ENCODE peak calls at places on chromosomes 12 and 14, in four cellular contexts. D, A, C and T are unnamed samples.

GRCh38 chr14:85466678-85467077 is 63.3 kb upstream of the FLRT2 start:
- DNase-seq in D (no peak), C (no peak), A (no peak), T (no peak)

GRCh38 chr12:64323476-64324225 is 66.9 kb downstream of the C12orf56 start:
- DNase-seq in C (no peak), D (no peak), A (no peak), T (no peak)

GRCh38 chr12:114476159-114476558 is 70.2 kb upstream of the TBX5 start:
- DNase-seq in D (no peak), A (no peak), C (peak; percentile 40), T (peak; percentile 44)

GRCh38 chr12:1662761-1663439 is 28.0 kb upstream of the ADIPOR2 start:
- DNase-seq in C (no peak), A (no peak), D (peak; percentile 87), T (peak; percentile 47)

GRCh38 chr12:121562484-121562883 is 18.3 kb downstream of the KDM2B start:
- DNase-seq in D (no peak), C (no peak), A (no peak), T (no peak)

GRCh38 chr14:68392393-68393085 is 400.3 kb downstream of the ZFP36L1 start:
- DNase-seq in C (peak; percentile 13), A (no peak), D (no peak), T (no peak)

GRCh38 chr12:123351349-123351748 is 13.3 kb downstream of the SBNO1 start:
- DNase-seq in D (no peak), A (no peak), C (no peak), T (no peak)

GRCh38 chr12:95942106-95942531 is 295 bp downstream of the CCDC38 start:
- DNase-seq in C (peak; percentile 46), D (no peak), A (no peak), T (no peak)

GRCh38 chr14:68097727-68098126 is 278.1 kb downstream of the RAD51B start:
- DNase-seq in C (no peak), D (no peak), A (no peak), T (no peak)

GRCh38 chr14:89454971-89455370 is 37.9 kb upstream of the FOXN3 start:
- DNase-seq in A (no peak), C (no peak), D (no peak), T (no peak)

GRCh38 chr14:104800600-104801283 is at the start of gene ZBTB42:
- DNase-seq in C (peak; percentile 54), A (no peak), D (peak; percentile 74), T (peak; percentile 89)

GRCh38 chr14:65000868-65001600 is 14.3 kb downstream of the FNTB start:
- DNase-seq in A (no peak), C (no peak), D (no peak), T (no peak)

GRCh38 chr14:55301722-55302121 is 30.5 kb downstream of the FBXO34 start:
- DNase-seq in D (no peak), C (peak; percentile 28), A (no peak), T (peak; percentile 31)

GRCh38 chr14:99764222-99764706 is 28.9 kb upstream of the EML1 start:
- DNase-seq in D (no peak), A (no peak), C (no peak), T (no peak)

GRCh38 chr12:126747530-126748149 is 1519.3 kb upstream of the TMEM132C start:
- DNase-seq in C (peak; percentile 9), A (no peak), D (peak; percentile 87), T (peak; percentile 69)

GRCh38 chr12:79358716-79359341 is 331.9 kb downstream of the PAWR start:
- DNase-seq in A (no peak), C (no peak), D (no peak), T (no peak)

GRCh38 chr12:132986885-132987225 is 688 bp downstream of the ZNF26 start:
- DNase-seq in D (no peak), A (no peak), C (peak; percentile 3), T (no peak)

GRCh38 chr14:100662850-100663527 is 63.7 kb upstream of the DLK1 start:
- DNase-seq in C (peak; percentile 77), D (peak; percentile 84), A (no peak), T (peak; percentile 85)

GRCh38 chr12:19021646-19022045 is 107.9 kb upstream of the PLEKHA5 start:
- DNase-seq in C (peak; percentile 31), D (no peak), A (no peak), T (no peak)

GRCh38 chr12:117143008-117143532 is 43.9 kb upstream of the TESC start:
- DNase-seq in C (peak; percentile 92), A (no peak), D (no peak), T (peak; percentile 37)

GRCh38 chr14:80602931-80603330 is 338.6 kb downstream of the CEP128 start:
- DNase-seq in D (no peak), C (no peak), A (no peak), T (peak; percentile 11)

GRCh38 chr12:93019911-93020224 is 90.8 kb upstream of the EEA1 start:
- DNase-seq in C (no peak), D (no peak), A (no peak), T (no peak)

GRCh38 chr14:102560436-102561261 is 31.8 kb upstream of the RCOR1 start:
- DNase-seq in A (no peak), D (no peak), C (no peak), T (peak; percentile 22)

GRCh38 chr14:42854061-42854460 is 1247.4 kb downstream of the LRFN5 start:
- DNase-seq in D (no peak), A (no peak), C (no peak), T (no peak)

GRCh38 chr12:132116709-132117557 is 27.2 kb downstream of the DDX51 start:
- DNase-seq in C (no peak), A (no peak), D (no peak), T (no peak)

GRCh38 chr12:122977655-122978392 is 2.7 kb upstream of the ARL6IP4 start:
- DNase-seq in A (no peak), D (no peak), C (no peak), T (no peak)

GRCh38 chr14:101402936-101403660 is 158.2 kb upstream of the DIO3 start:
- DNase-seq in D (no peak), C (no peak), A (no peak), T (peak; percentile 66)

GRCh38 chr14:68394113-68394718 is 398.7 kb downstream of the ZFP36L1 start:
- DNase-seq in C (no peak), A (no peak), D (no peak), T (no peak)

GRCh38 chr12:91630118-91630517 is 447.5 kb upstream of the DCN start:
- DNase-seq in A (no peak), D (no peak), C (no peak), T (peak; percentile 46)

GRCh38 chr14:98571104-98571503 is 700.9 kb downstream of the BCL11B start:
- DNase-seq in A (no peak), D (no peak), C (no peak), T (no peak)

GRCh38 chr12:97142737-97143450 is 235.8 kb downstream of the NEDD1 start:
- DNase-seq in A (no peak), D (no peak), C (no peak), T (no peak)

GRCh38 chr12:104351023-104351983 is 47.8 kb downstream of the EID3 start:
- DNase-seq in C (no peak), D (peak; percentile 47), A (no peak), T (no peak)

GRCh38 chr14:71142375-71143038 is 235.2 kb downstream of the PCNX1 start:
- DNase-seq in C (no peak), A (peak; percentile 63), D (no peak), T (no peak)

GRCh38 chr14:79028281-79028680 is 858.1 kb downstream of the NRXN3 start:
- DNase-seq in C (no peak), A (no peak), D (no peak), T (no peak)

GRCh38 chr14:85416771-85417170 is 113.2 kb upstream of the FLRT2 start:
- DNase-seq in C (no peak), D (no peak), A (no peak), T (no peak)

GRCh38 chr14:91780452-91780851 is 48.6 kb upstream of the CATSPERB start:
- DNase-seq in D (no peak), C (peak; percentile 45), A (no peak), T (no peak)

GRCh38 chr14:91774138-91775096 is 42.5 kb upstream of the CATSPERB start:
- DNase-seq in D (no peak), C (no peak), A (no peak), T (no peak)

GRCh38 chr14:91778217-91778616 is 46.3 kb upstream of the CATSPERB start:
- DNase-seq in C (no peak), A (no peak), D (no peak), T (no peak)
- TF ChIP-seq TCF12 in C (no peak), A (no peak), D (no peak), T (no peak)

DNA sequence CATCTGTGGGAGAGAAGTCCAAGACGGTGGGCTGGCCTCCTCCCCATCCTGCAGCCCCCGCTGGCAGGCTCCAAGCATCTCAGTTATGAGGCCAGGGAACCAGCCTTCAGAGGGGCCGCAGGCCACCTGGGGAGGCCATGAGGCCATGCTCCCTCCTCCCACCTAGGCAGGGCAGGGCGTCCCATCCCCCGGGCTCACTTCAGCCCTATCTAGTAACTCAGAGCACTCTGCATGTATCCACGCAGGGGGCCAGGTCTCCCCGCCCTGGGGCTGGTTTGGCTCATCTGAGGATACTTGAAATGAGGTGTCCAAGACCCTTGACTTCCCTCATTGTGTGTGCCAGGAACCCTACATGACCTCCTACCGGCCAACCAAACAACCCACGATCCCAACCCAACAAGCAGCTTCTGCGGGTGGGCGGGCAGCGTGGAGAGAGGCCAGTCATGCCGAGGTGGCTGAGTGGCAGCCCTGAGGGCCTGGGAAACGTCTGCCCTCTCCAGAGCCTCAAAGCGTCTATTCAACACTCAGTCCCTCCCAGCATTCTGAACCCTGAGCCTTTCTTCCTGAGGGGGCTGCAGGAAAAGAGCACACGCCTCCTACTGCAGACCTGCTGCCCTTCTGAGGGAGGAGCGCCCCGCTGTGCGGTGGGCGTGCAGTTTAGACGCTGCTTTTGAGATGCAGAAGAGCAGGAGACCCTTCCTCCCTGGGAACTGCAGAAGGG is 16.8 kb downstream of the ISCA2 start:
- DNase-seq in C (peak; percentile 25), A (no peak), D (no peak), T (no peak)
- TF ChIP-seq TCF12 in C (no peak), A (no peak), D (no peak), T (no peak)

GRCh38 chr12:14332482-14332881 is 33.0 kb upstream of the ATF7IP start:
- DNase-seq in C (no peak), D (no peak), A (no peak), T (no peak)

GRCh38 chr12:14325716-14326343 is 39.7 kb upstream of the ATF7IP start:
- DNase-seq in D (no peak), C (no peak), A (no peak), T (no peak)

GRCh38 chr12:14322403-14322802 is 43.1 kb upstream of the ATF7IP start:
- DNase-seq in D (no peak), A (no peak), C (no peak), T (no peak)

GRCh38 chr12:14327717-14328116 is 37.8 kb upstream of the ATF7IP start:
- DNase-seq in D (no peak), C (no peak), A (no peak), T (no peak)

GRCh38 chr12:14326699-14327098 is 38.8 kb upstream of the ATF7IP start:
- DNase-seq in A (no peak), C (no peak), D (no peak), T (no peak)
- TF ChIP-seq TCF12 in A (no peak), C (no peak), D (no peak), T (no peak)

DNA sequence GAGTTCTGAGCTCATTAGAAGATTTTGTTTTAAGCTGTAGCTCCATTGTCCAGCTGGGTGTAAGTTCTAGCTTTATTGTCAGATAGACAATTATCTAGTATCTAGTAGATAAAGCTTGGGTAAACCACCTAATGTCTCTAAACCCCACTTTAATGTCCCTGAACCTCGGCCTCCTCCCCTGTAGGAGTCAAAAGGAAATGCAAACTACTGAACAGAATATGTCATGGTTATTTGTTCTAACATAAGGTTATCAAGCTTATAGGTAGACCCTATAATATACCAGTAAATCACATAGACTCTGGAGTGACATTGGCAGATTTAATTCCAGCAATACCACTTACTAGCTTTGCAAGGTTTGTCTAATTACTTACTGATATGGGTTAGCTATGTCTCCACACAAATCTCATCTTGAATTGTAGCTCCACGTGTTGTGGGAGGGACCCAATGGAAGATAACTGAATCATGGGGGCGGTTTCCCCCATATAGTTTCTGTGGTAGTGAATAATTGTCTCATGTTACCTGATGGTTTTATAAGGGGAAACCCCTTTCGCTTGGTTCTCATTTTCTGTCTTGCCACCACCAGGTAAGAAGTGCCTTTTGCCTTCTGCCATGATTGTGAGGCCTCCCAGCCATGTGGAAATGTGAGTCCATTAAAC is 29.4 kb downstream of the BCAT1 start:
- DNase-seq in D (no peak), C (no peak), A (no peak), T (no peak)
- TF ChIP-seq TCF12 in D (no peak), C (no peak), A (no peak), T (no peak)